ENCODE peak calls at places on chromosomes 5 and 9, in six cellular contexts. Z is colonic mucosa, B is neural progenitor cell, F is SK-N-MC, G is AG10803, U is astrocyte of the spinal cord. S is an unnamed sample.

GRCh38 chr5:10734050-10734709 is 26.9 kb downstream of the DAP start:
- DNase-seq in Z (no peak), B (no peak), F (no peak), G (no peak), U (no peak), S (no peak)

GRCh38 chr9:22105005-22105722 is 96.1 kb upstream of the CDKN2B start:
- DNase-seq in Z (no peak), B (no peak), F (no peak), G (no peak), U (no peak), S (no peak)

GRCh38 chr5:150763023-150763793 is 4.4 kb upstream of the DCTN4 start:
- DNase-seq in Z (no peak), B (no peak), F (no peak), G (peak), U (peak), S (peak)

GRCh38 chr5:151523335-151523734 is 67.8 kb downstream of the FAT2 start:
- DNase-seq in Z (peak), B (peak), F (no peak), G (peak), U (peak), S (peak)

GRCh38 chr9:33480094-33480493 is 6.4 kb upstream of the NOL6 start:
- DNase-seq in Z (no peak), B (no peak), F (no peak), G (peak), U (no peak), S (no peak)

GRCh38 chr5:132099073-132099748 is 25.6 kb downstream of the CSF2 start:
- DNase-seq in Z (no peak), B (no peak), F (no peak), G (no peak), U (no peak), S (no peak)

GRCh38 chr9:136297016-136297691 is 6.7 kb downstream of the CCDC187 start:
- DNase-seq in Z (peak), B (no peak), F (no peak), G (no peak), U (no peak), S (no peak)

GRCh38 chr9:34157308-34157707 is 21.5 kb upstream of the UBAP1 start:
- DNase-seq in Z (no peak), B (no peak), F (no peak), G (no peak), U (no peak), S (no peak)

GRCh38 chr9:18623201-18623600 is 149.2 kb downstream of the ADAMTSL1 start:
- DNase-seq in Z (no peak), B (no peak), F (no peak), G (peak), U (no peak), S (no peak)

GRCh38 chr5:157571357-157571827 is 4.2 kb downstream of the ADAM19 start:
- DNase-seq in Z (no peak), B (no peak), F (no peak), G (peak), U (peak), S (no peak)

GRCh38 chr9:98208635-98209034 is 16.2 kb upstream of the CORO2A start:
- DNase-seq in Z (no peak), B (no peak), F (no peak), G (no peak), U (no peak), S (no peak)

GRCh38 chr5:58548104-58548503 is 34.8 kb upstream of the RAB3C start:
- DNase-seq in Z (no peak), B (no peak), F (no peak), G (no peak), U (no peak), S (no peak)

GRCh38 chr5:128216860-128217531 is 133.4 kb downstream of the SLC12A2 start:
- DNase-seq in Z (no peak), B (no peak), F (no peak), G (peak), U (peak), S (peak)

GRCh38 chr9:110048976-110049698 is 158.8 kb downstream of the C9orf152 start:
- DNase-seq in Z (peak), B (peak), F (no peak), G (no peak), U (peak), S (peak)

GRCh38 chr9:109815366-109815947 is 35.5 kb downstream of the PALM2AKAP2 start:
- DNase-seq in Z (no peak), B (no peak), F (no peak), G (peak), U (peak), S (peak)

GRCh38 chr5:121296357-121296756 is 555.3 kb upstream of the FTMT start:
- DNase-seq in Z (no peak), B (no peak), F (no peak), G (no peak), U (no peak), S (no peak)

GRCh38 chr5:168409601-168410458 is 76.4 kb upstream of the RARS1 start:
- DNase-seq in Z (no peak), B (no peak), F (no peak), G (peak), U (peak), S (peak)

GRCh38 chr5:169350016-169350415 is 49.1 kb upstream of the SLIT3 start:
- DNase-seq in Z (no peak), B (no peak), F (no peak), G (peak), U (peak), S (peak)

GRCh38 chr5:172525633-172526360 is 71.5 kb upstream of the SH3PXD2B start:
- DNase-seq in Z (peak), B (no peak), F (no peak), G (no peak), U (no peak), S (no peak)

GRCh38 chr5:55994502-55994997 is at the start of gene IL6ST:
- DNase-seq in Z (peak), B (no peak), F (no peak), G (peak), U (peak), S (peak)

GRCh38 chr9:69817202-69817601 is 3.4 kb upstream of the CFAP95 start:
- DNase-seq in Z (no peak), B (no peak), F (peak), G (peak), U (no peak), S (peak)

GRCh38 chr9:12815895-12816294 is 41.1 kb downstream of the LURAP1L start:
- DNase-seq in Z (no peak), B (no peak), F (no peak), G (peak), U (no peak), S (peak)

GRCh38 chr5:173733831-173734491 is 117.5 kb upstream of the BOD1 start:
- DNase-seq in Z (no peak), B (no peak), F (no peak), G (no peak), U (no peak), S (no peak)

GRCh38 chr9:121261107-121261460 is 6.9 kb upstream of the GSN start:
- DNase-seq in Z (no peak), B (peak), F (no peak), G (peak), U (no peak), S (no peak)

DNA sequence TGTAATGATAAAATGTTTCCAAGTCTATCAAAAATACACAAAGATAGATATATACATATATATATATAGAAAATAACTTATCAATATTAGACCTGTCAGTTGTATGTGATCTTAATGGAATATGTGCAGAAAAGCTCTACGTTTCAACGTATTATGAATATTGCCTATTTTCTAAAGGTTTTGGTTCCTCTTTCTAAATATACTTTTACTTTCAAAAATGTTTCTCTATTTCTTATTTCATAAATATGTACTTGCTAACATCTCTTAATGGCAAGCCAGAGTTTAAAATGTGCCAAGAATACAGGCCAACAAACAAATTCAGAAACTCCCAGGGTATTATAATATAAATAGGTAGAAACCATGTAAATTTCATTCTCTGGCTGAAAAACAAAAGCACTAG is 685.0 kb upstream of the DMAC1 start:
- DNase-seq in Z (no peak), B (no peak), F (no peak), G (no peak), U (no peak), S (no peak)
- H3K4me3 ChIP-seq in Z (no peak), B (no peak), F (no peak), G (no peak), U (no peak), S (no peak)

DNA sequence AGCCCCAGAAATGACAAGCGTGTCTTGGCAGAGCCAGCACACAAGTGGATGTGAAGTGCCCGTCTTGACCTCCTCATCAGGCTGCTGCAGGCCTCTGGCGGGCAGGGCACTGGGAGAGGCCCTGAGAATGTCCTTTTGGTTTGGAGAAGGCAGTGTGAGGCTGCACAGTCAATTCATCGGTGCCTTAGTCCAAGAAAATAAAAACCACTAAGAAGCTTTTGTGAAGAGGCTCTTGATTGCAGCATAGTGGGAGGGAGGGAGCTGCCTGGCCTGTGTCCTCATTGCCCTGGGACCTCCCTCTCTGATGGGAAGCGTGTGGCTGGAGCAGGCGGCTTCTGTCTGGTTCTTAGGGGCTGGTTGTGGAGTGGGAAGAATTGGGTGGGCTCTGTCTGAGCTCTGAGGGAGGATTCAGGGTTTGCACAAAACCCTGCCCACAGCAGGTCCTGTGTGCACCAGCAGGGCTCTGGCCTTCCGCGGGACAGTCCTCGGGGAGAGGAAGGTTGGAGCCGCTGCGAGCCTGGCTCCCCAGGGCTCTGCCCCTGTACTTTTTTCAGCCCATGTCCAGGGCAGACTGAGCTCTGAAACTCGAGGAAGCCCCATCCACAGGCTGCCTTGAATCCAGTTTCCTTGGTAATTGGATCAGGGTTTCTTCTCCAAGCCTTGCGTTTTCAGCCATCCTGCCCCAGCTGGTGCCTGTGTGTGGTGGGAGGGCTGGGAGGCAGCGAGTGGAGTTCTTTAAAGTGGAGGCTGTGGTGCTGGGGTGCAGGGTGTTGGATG is 1.1 kb downstream of the HRCT1 start:
- DNase-seq in Z (no peak), B (peak), F (no peak), G (peak), U (peak), S (peak)
- H3K4me3 ChIP-seq in Z (peak), B (no peak), F (no peak), G (peak), U (no peak), S (no peak)

GRCh38 chr5:147509710-147510651 is at the start of gene DPYSL3:
- DNase-seq in Z (peak), B (peak), F (no peak), G (peak), U (peak), S (peak)
- H3K4me3 ChIP-seq in Z (peak), B (peak), F (peak), G (peak), U (peak), S (peak)

GRCh38 chr9:105449081-105449480 is 1.2 kb downstream of the FSD1L start:
- DNase-seq in Z (no peak), B (no peak), F (no peak), G (no peak), U (peak), S (no peak)
- H3K4me3 ChIP-seq in Z (peak), B (peak), F (peak), G (peak), U (peak), S (peak)

GRCh38 chr5:33210983-33211382 is 229.8 kb upstream of the TARS1 start:
- DNase-seq in Z (no peak), B (no peak), F (no peak), G (no peak), U (no peak), S (no peak)

GRCh38 chr5:33205727-33206410 is 234.9 kb upstream of the TARS1 start:
- DNase-seq in Z (no peak), B (no peak), F (no peak), G (peak), U (no peak), S (no peak)

GRCh38 chr5:33206962-33207506 is 233.7 kb upstream of the TARS1 start:
- DNase-seq in Z (no peak), B (no peak), F (no peak), G (no peak), U (no peak), S (no peak)

GRCh38 chr5:33212439-33212838 is 228.3 kb upstream of the TARS1 start:
- DNase-seq in Z (no peak), B (no peak), F (no peak), G (no peak), U (no peak), S (no peak)

DNA sequence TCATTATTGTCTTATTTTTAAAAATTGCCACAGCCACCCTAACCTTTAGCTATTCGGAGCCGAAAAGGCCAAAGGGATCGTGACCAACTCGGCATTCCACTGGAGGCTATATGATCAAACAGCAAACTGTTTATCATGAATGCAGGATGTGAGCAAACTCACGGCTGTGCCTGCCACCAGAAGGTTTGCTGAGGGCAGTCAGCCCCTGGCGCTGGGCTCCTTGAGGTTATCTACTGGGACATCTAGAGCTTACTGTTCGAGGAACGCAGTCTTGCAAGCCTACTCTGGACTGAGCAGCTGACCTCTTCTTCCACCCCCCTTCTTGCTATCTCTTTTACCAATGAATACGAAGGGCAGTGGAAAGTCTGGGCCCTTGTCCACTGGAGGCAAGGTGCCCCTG is 231.5 kb upstream of the TARS1 start:
- DNase-seq in Z (no peak), B (no peak), F (no peak), G (no peak), U (no peak), S (no peak)
- H3K4me3 ChIP-seq in Z (no peak), B (no peak), F (no peak), G (no peak), U (no peak), S (no peak)

DNA sequence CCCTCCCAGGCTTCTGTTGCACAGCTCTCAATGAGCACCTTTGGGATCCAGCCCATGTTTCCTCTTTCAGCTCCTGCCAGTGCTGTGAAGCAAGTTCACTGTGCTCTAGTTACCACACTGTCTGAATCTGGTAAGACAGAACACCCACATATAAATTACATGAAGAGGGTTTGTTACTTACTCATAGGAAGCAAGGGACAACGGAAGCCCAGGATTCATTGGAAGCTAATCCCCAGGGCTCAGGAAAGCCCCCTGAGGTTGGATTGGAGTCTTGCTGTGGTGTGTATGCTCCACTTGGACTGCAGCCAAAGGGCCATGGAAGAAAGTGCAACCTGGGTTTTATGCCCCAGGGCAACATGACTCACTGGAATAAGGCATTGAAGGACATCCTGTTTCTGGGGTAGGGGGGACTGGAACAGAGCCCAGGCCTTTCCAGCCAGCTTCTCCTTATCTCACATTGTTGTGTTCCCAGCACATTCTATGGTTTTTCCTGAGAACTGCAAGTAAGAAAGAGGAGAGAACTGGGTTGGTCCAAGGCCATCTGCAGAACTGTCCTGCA is 15.6 kb upstream of the CLK4 start:
- DNase-seq in Z (no peak), B (no peak), F (peak), G (peak), U (peak), S (peak)
- H3K4me3 ChIP-seq in Z (no peak), B (no peak), F (peak), G (no peak), U (no peak), S (no peak)

S was measured in foreskin fibroblast.